ENCODE peak calls at places on chromosomes 16 and 17, in ten cellular contexts. O is posterior vena cava, W is prostate gland, Y is substantia nigra, X is T-helper 1 cell, G is EL, U is astrocyte of the hippocampus, A is cardiac muscle cell, I is Kasumi-1, D is NCI-H1105 treated with DMSO at 0.1 percent for 48 hours. P is an unnamed sample.
A peak's percentile ranks its signal among the peaks of the same experiment; 100 is the strongest.

GRCh38 chr17:5391678-5392077 is 27.8 kb downstream of the NUP88 start:
- DNase-seq in O (no peak), W (no peak), Y (no peak), X (no peak), G (no peak), U (no peak), A (no peak), I (no peak), D (no peak), P (no peak)

GRCh38 chr17:9436629-9437028 is 139.0 kb downstream of the STX8 start:
- DNase-seq in O (no peak), W (no peak), Y (no peak), X (no peak), G (no peak), U (peak; percentile 16), A (no peak), I (no peak), D (no peak), P (no peak)

GRCh38 chr16:15037003-15037402 is 18.9 kb downstream of the NTAN1 start:
- DNase-seq in O (no peak), W (no peak), Y (peak; percentile 38), X (no peak), G (no peak), U (no peak), A (no peak), I (no peak), D (no peak), P (no peak)

GRCh38 chr17:18261146-18261515 is 669 bp downstream of the MIEF2 start:
- DNase-seq in O (no peak), W (peak; percentile 57), Y (no peak), X (no peak), G (peak; percentile 71), U (peak; percentile 73), A (peak; percentile 45), I (peak; percentile 14), D (no peak), P (peak; percentile 84)

GRCh38 chr16:75761111-75761510 is 34.8 kb upstream of the CPHXL start:
- DNase-seq in O (no peak), W (no peak), Y (no peak), X (no peak), G (peak; percentile 3), U (peak; percentile 26), A (no peak), I (no peak), D (no peak), P (no peak)

GRCh38 chr16:69273009-69273408 is 38.1 kb upstream of the VPS4A start:
- DNase-seq in O (no peak), W (no peak), Y (no peak), X (no peak), G (peak; percentile 80), U (no peak), A (no peak), I (no peak), D (no peak), P (peak; percentile 12)

GRCh38 chr16:72109300-72109699 is 15.7 kb downstream of the DHX38 start:
- DNase-seq in O (no peak), W (no peak), Y (no peak), X (no peak), G (no peak), U (no peak), A (no peak), I (no peak), D (no peak), P (no peak)

GRCh38 chr17:4579678-4580077 is 4.7 kb upstream of the SMTNL2 start:
- DNase-seq in O (no peak), W (no peak), Y (no peak), X (no peak), G (no peak), U (no peak), A (no peak), I (no peak), D (no peak), P (no peak)